ENCODE peak calls at places on chromosomes 6 and 20, in ten cellular contexts. S, T, X, E, F, N, Q, W, C and D are unnamed samples.

GRCh38 chr20:20130399-20130798 is 78.1 kb downstream of the CFAP61 start:
- DNase-seq in N (no peak), S (no peak), X (no peak), C (no peak), E (no peak), Q (no peak), W (no peak), F (no peak), T (peak), D (no peak)

GRCh38 chr6:30556714-30556963 is 350 bp upstream of the GNL1 start:
- DNase-seq in T (no peak), S (peak), C (peak), W (peak), X (peak), Q (peak), F (no peak), N (peak), E (no peak), D (no peak)

GRCh38 chr6:56772737-56773184 is 130.1 kb upstream of the DST start:
- DNase-seq in X (no peak), F (no peak), C (no peak), W (no peak), S (no peak), E (no peak), N (no peak), Q (no peak), T (peak), D (no peak)

GRCh38 chr20:47577271-47577670 is 75.6 kb downstream of the NCOA3 start:
- DNase-seq in C (no peak), X (no peak), F (no peak), W (no peak), N (no peak), Q (no peak), E (no peak), S (no peak), T (no peak), D (no peak)

GRCh38 chr6:40877362-40877761 is 161.7 kb downstream of the UNC5CL start:
- DNase-seq in Q (peak), S (no peak), E (no peak), C (no peak), T (no peak), X (no peak), W (no peak), N (no peak), F (no peak), D (no peak)

GRCh38 chr6:110548124-110548847 is 71.9 kb upstream of the SLC22A16 start:
- DNase-seq in N (no peak), C (no peak), W (no peak), F (no peak), X (no peak), T (no peak), E (peak), S (no peak), Q (no peak), D (no peak)

GRCh38 chr6:166112580-166112979 is 55.1 kb downstream of the TBXT start:
- DNase-seq in C (no peak), W (no peak), X (no peak), E (peak), S (no peak), F (no peak), N (no peak), T (peak), Q (no peak), D (no peak)

GRCh38 chr6:150710236-150710635 is 110.6 kb downstream of the PLEKHG1 start:
- DNase-seq in F (no peak), N (no peak), X (no peak), Q (no peak), C (no peak), E (no peak), W (no peak), S (no peak), T (no peak), D (no peak)

GRCh38 chr20:63521602-63522001 is 1.0 kb downstream of the PPDPF start:
- DNase-seq in F (no peak), Q (no peak), C (no peak), S (no peak), N (no peak), E (no peak), X (peak), T (no peak), W (no peak), D (no peak)

GRCh38 chr6:107439418-107439817 is 19.9 kb downstream of the PDSS2 start:
- DNase-seq in S (no peak), E (no peak), T (no peak), Q (no peak), N (no peak), W (no peak), X (no peak), C (no peak), F (no peak), D (no peak)